ENCODE peak calls at places on chromosomes 13 and 19, in four cellular contexts. One of them, this sample, is unnamed.

GRCh38 chr19:18558595-18558994 is 925 bp downstream of the KXD1 start:
- DNase-seq in HepG2: no peak
- DNase-seq in K562: peak
- DNase-seq in HEK293T: no peak
- DNase-seq in this sample: no peak

GRCh38 chr13:46520188-46520587 is 32.8 kb upstream of the LRCH1 start:
- DNase-seq in K562: no peak
- DNase-seq in HepG2: no peak
- DNase-seq in HEK293T: no peak
- DNase-seq in this sample: no peak

GRCh38 chr13:112727581-112727980 is 37.7 kb downstream of the ATP11A start:
- DNase-seq in K562: no peak
- DNase-seq in HEK293T: no peak
- DNase-seq in HepG2: no peak
- DNase-seq in this sample: no peak

GRCh38 chr13:34425307-34425949 is 516.6 kb upstream of the NBEA start:
- DNase-seq in K562: no peak
- DNase-seq in HEK293T: no peak
- DNase-seq in HepG2: no peak
- DNase-seq in this sample: no peak

GRCh38 chr19:56993851-56994250 is 125.9 kb upstream of the USP29 start:
- DNase-seq in K562: no peak
- DNase-seq in HEK293T: no peak
- DNase-seq in HepG2: no peak
- DNase-seq in this sample: no peak

GRCh38 chr13:34608326-34608725 is 333.7 kb upstream of the NBEA start:
- DNase-seq in K562: no peak
- DNase-seq in HEK293T: no peak
- DNase-seq in HepG2: no peak
- DNase-seq in this sample: no peak

GRCh38 chr13:110557610-110558305 is 3.8 kb downstream of the RAB20 start:
- DNase-seq in K562: no peak
- DNase-seq in HEK293T: no peak
- DNase-seq in HepG2: no peak
- DNase-seq in this sample: no peak

GRCh38 chr19:7211191-7211988 is 82.8 kb downstream of the INSR start:
- DNase-seq in HEK293T: no peak
- DNase-seq in HepG2: no peak
- DNase-seq in K562: no peak
- DNase-seq in this sample: no peak

GRCh38 chr13:108000998-108001397 is 214.3 kb downstream of the LIG4 start:
- DNase-seq in HEK293T: no peak
- DNase-seq in HepG2: no peak
- DNase-seq in K562: no peak
- DNase-seq in this sample: no peak

GRCh38 chr13:21014666-21015170 is 46.7 kb downstream of the LATS2 start:
- DNase-seq in HepG2: peak
- DNase-seq in K562: no peak
- DNase-seq in HEK293T: no peak
- DNase-seq in this sample: no peak

GRCh38 chr19:37989855-37990254 is 82.8 kb downstream of the SIPA1L3 start:
- DNase-seq in HEK293T: no peak
- DNase-seq in HepG2: no peak
- DNase-seq in K562: no peak
- DNase-seq in this sample: no peak

GRCh38 chr13:73140804-73141203 is 82.0 kb downstream of the KLF5 start:
- DNase-seq in HEK293T: no peak
- DNase-seq in K562: no peak
- DNase-seq in HepG2: no peak
- DNase-seq in this sample: no peak

GRCh38 chr13:112951674-112952371 is 17.2 kb upstream of the MCF2L start:
- DNase-seq in HEK293T: no peak
- DNase-seq in HepG2: peak
- DNase-seq in K562: no peak
- DNase-seq in this sample: no peak

GRCh38 chr19:33446156-33446917 is 72.8 kb downstream of the CEBPG start:
- DNase-seq in K562: no peak
- DNase-seq in HepG2: no peak
- DNase-seq in HEK293T: no peak
- DNase-seq in this sample: no peak

GRCh38 chr19:55486971-55487883 is 1.0 kb upstream of the SSC5D start:
- DNase-seq in HepG2: peak
- DNase-seq in HEK293T: no peak
- DNase-seq in K562: peak
- DNase-seq in this sample: no peak

GRCh38 chr19:1282588-1283206 is 3.0 kb upstream of the EFNA2 start:
- DNase-seq in HepG2: no peak
- DNase-seq in K562: no peak
- DNase-seq in HEK293T: no peak
- DNase-seq in this sample: no peak

GRCh38 chr13:104473936-104474335 is 1407.7 kb upstream of the SLC10A2 start:
- DNase-seq in HEK293T: no peak
- DNase-seq in HepG2: no peak
- DNase-seq in K562: no peak
- DNase-seq in this sample: no peak

GRCh38 chr13:97262058-97262457 is 39.9 kb downstream of the MBNL2 start:
- DNase-seq in HepG2: no peak
- DNase-seq in K562: no peak
- DNase-seq in HEK293T: no peak
- DNase-seq in this sample: no peak

GRCh38 chr13:44236370-44236769 is 137.3 kb upstream of the SERP2 start:
- DNase-seq in HepG2: no peak
- DNase-seq in K562: no peak
- DNase-seq in HEK293T: no peak
- DNase-seq in this sample: no peak

GRCh38 chr13:20882206-20882605 is 20.3 kb downstream of the XPO4 start:
- DNase-seq in HEK293T: no peak
- DNase-seq in HepG2: no peak
- DNase-seq in K562: no peak
- DNase-seq in this sample: no peak

GRCh38 chr19:58416631-58417030 is 8.2 kb downstream of the ZNF584 start:
- DNase-seq in HEK293T: no peak
- DNase-seq in HepG2: no peak
- DNase-seq in K562: no peak
- DNase-seq in this sample: no peak

GRCh38 chr13:97335488-97336134 is 98.4 kb upstream of the RAP2A start:
- DNase-seq in HepG2: no peak
- DNase-seq in HEK293T: no peak
- DNase-seq in K562: no peak
- DNase-seq in this sample: no peak

GRCh38 chr19:33953023-33953422 is 156.4 kb downstream of the KCTD15 start:
- DNase-seq in HEK293T: no peak
- DNase-seq in K562: no peak
- DNase-seq in HepG2: no peak
- DNase-seq in this sample: no peak

GRCh38 chr13:80572308-80572676 is 231.4 kb upstream of the SPRY2 start:
- DNase-seq in HEK293T: no peak
- DNase-seq in K562: no peak
- DNase-seq in HepG2: no peak
- DNase-seq in this sample: no peak

GRCh38 chr19:16121967-16122366 is 10.3 kb downstream of the RAB8A start:
- DNase-seq in K562: no peak
- DNase-seq in HepG2: no peak
- DNase-seq in HEK293T: no peak
- DNase-seq in this sample: no peak

GRCh38 chr19:17242431-17243208 is 3.1 kb downstream of the NR2F6 start:
- DNase-seq in HEK293T: no peak
- DNase-seq in HepG2: no peak
- DNase-seq in K562: no peak
- DNase-seq in this sample: no peak

GRCh38 chr19:5152013-5152763 is 183.3 kb downstream of the KDM4B start:
- DNase-seq in HepG2: no peak
- DNase-seq in K562: no peak
- DNase-seq in HEK293T: no peak
- DNase-seq in this sample: no peak

GRCh38 chr13:31090921-31091624 is 70.6 kb downstream of the HSPH1 start:
- DNase-seq in HepG2: no peak
- DNase-seq in HEK293T: no peak
- DNase-seq in K562: no peak
- DNase-seq in this sample: no peak

GRCh38 chr19:377801-378581 is 31.0 kb downstream of the C2CD4C start:
- DNase-seq in K562: no peak
- DNase-seq in HEK293T: no peak
- DNase-seq in HepG2: no peak
- DNase-seq in this sample: no peak

GRCh38 chr19:49425922-49426592 is 869 bp downstream of the GFY start:
- DNase-seq in HEK293T: peak
- DNase-seq in HepG2: no peak
- DNase-seq in K562: peak
- DNase-seq in this sample: no peak

GRCh38 chr19:18428837-18429674 is 8.9 kb downstream of the ISYNA1 start:
- DNase-seq in HEK293T: peak
- DNase-seq in K562: peak
- DNase-seq in HepG2: no peak
- DNase-seq in this sample: no peak

GRCh38 chr13:67229438-67230242 is 496 bp downstream of the PCDH9 start:
- DNase-seq in K562: no peak
- DNase-seq in HepG2: no peak
- DNase-seq in HEK293T: peak
- DNase-seq in this sample: no peak

GRCh38 chr13:111211789-111212516 is 96.8 kb downstream of the ARHGEF7 start:
- DNase-seq in HepG2: no peak
- DNase-seq in HEK293T: no peak
- DNase-seq in K562: no peak
- DNase-seq in this sample: no peak

GRCh38 chr19:49973987-49974386 is 13.0 kb upstream of the SIGLEC11 start:
- DNase-seq in K562: no peak
- DNase-seq in HepG2: no peak
- DNase-seq in HEK293T: no peak
- DNase-seq in this sample: no peak

GRCh38 chr19:19656451-19657396 is 6.8 kb downstream of the ATP13A1 start:
- DNase-seq in K562: no peak
- DNase-seq in HepG2: no peak
- DNase-seq in HEK293T: no peak
- DNase-seq in this sample: no peak

GRCh38 chr19:23867895-23868294 is 46.8 kb upstream of the ZNF726 start:
- DNase-seq in HepG2: no peak
- DNase-seq in HEK293T: no peak
- DNase-seq in K562: no peak
- DNase-seq in this sample: no peak

GRCh38 chr13:113741101-113741731 is 17.8 kb upstream of the TMEM255B start:
- DNase-seq in HEK293T: no peak
- DNase-seq in K562: no peak
- DNase-seq in HepG2: no peak
- DNase-seq in this sample: no peak

GRCh38 chr13:23703241-23703640 is 133.0 kb downstream of the TNFRSF19 start:
- DNase-seq in HEK293T: no peak
- DNase-seq in K562: no peak
- DNase-seq in HepG2: no peak
- DNase-seq in this sample: no peak

GRCh38 chr13:28494861-28495585 is at the start of gene FLT1:
- DNase-seq in HEK293T: peak
- DNase-seq in K562: peak
- DNase-seq in HepG2: no peak
- DNase-seq in this sample: no peak

GRCh38 chr19:42480335-42481095 is 37.8 kb upstream of the CXCL17 start:
- DNase-seq in HepG2: peak
- DNase-seq in K562: no peak
- DNase-seq in HEK293T: no peak
- DNase-seq in this sample: no peak

GRCh38 chr19:31140717-31141116 is 208.5 kb downstream of the TSHZ3 start:
- DNase-seq in HepG2: no peak
- DNase-seq in HEK293T: no peak
- DNase-seq in K562: no peak
- DNase-seq in this sample: no peak
- TF ChIP-seq TARDBP in HepG2: no peak
- TF ChIP-seq TARDBP in HEK293T: no peak
- TF ChIP-seq TARDBP in K562: no peak
- TF ChIP-seq TARDBP in this sample: no peak

DNA sequence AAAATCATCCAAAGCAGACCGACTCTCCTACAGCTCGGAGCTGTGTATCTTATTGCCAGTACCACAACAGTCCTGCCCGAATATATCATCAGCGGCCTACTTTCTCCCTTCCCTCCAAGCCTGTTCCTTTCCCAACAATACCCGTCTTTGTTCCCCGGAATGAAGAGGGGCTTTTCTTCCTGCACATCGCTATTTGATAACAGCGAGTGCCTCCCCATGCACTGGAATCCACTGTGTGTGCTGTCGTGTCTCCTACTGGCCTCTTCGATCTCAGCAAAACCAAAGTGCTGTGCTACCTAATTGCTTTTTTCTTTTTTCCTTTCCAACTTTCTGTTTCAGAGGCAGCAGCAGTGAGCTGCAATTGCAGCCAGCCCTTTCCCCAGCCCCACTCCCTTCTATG is 43.5 kb downstream of the EFNB2 start:
- DNase-seq in HepG2: no peak
- DNase-seq in HEK293T: no peak
- DNase-seq in K562: no peak
- DNase-seq in this sample: no peak
- TF ChIP-seq TARDBP in HepG2: no peak
- TF ChIP-seq TARDBP in HEK293T: no peak
- TF ChIP-seq TARDBP in K562: no peak
- TF ChIP-seq TARDBP in this sample: no peak

GRCh38 chr13:33079960-33080359 is 63.7 kb downstream of the KL start:
- DNase-seq in HEK293T: no peak
- DNase-seq in K562: no peak
- DNase-seq in HepG2: no peak
- DNase-seq in this sample: no peak

GRCh38 chr13:33078268-33078667 is 62.0 kb downstream of the KL start:
- DNase-seq in HEK293T: no peak
- DNase-seq in HepG2: no peak
- DNase-seq in K562: no peak
- DNase-seq in this sample: no peak

GRCh38 chr13:33083054-33083453 is 66.8 kb downstream of the KL start:
- DNase-seq in HepG2: no peak
- DNase-seq in HEK293T: no peak
- DNase-seq in K562: no peak
- DNase-seq in this sample: no peak

GRCh38 chr13:33081666-33082065 is 65.4 kb downstream of the KL start:
- DNase-seq in HEK293T: no peak
- DNase-seq in K562: no peak
- DNase-seq in HepG2: no peak
- DNase-seq in this sample: no peak

GRCh38 chr13:33080962-33081655 is 64.9 kb downstream of the KL start:
- DNase-seq in HepG2: no peak
- DNase-seq in K562: no peak
- DNase-seq in HEK293T: no peak
- DNase-seq in this sample: no peak
- TF ChIP-seq TARDBP in HepG2: no peak
- TF ChIP-seq TARDBP in K562: no peak
- TF ChIP-seq TARDBP in HEK293T: no peak
- TF ChIP-seq TARDBP in this sample: no peak

DNA sequence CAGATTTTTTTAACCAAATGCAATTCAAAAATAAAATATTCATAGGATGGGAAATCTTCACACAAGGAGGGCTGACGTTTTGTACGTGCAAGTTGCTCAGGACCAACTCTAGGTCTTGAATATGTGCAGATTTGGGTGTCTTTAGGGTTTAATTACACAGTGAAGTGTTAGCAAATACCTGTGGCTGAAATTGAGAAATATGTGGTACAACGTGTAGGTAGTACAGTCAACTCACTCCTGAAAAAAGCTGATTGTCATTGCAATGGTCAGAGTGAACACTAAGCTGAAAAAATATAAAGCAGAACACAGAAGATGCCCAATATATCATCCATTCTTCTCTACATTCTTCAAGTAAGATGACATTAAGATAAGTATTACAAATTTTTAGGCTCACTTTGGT is 314.3 kb downstream of the SLITRK1 start:
- DNase-seq in HepG2: no peak
- DNase-seq in K562: no peak
- DNase-seq in HEK293T: no peak
- DNase-seq in this sample: no peak
- TF ChIP-seq TARDBP in HepG2: no peak
- TF ChIP-seq TARDBP in K562: no peak
- TF ChIP-seq TARDBP in HEK293T: no peak
- TF ChIP-seq TARDBP in this sample: no peak